ENCODE peak calls at places on chromosome 17, in ten cellular contexts. S is AG10803, T is foreskin keratinocyte, F is retinal pigment epithelial cell, D is BJ, G is fibroblast of villous mesenchyme, M is AG04449, H is cardiac muscle cell, I is heart right ventricle, L is adrenal gland. C is an unnamed sample.

GRCh38 chr17:53191878-53192277 is 630.8 kb upstream of the KIF2B start:
- DNase-seq in S (no peak), T (peak), F (no peak), D (no peak), G (no peak), M (no peak), H (no peak), I (no peak), L (no peak), C (no peak)

GRCh38 chr17:14095202-14095601 is 25.9 kb downstream of the COX10 start:
- DNase-seq in S (no peak), T (no peak), F (no peak), D (no peak), G (no peak), M (no peak), H (no peak), I (no peak), L (no peak), C (no peak)

GRCh38 chr17:78538033-78538776 is 39.0 kb downstream of the DNAH17 start:
- DNase-seq in S (no peak), T (peak), F (no peak), D (no peak), G (no peak), M (no peak), H (peak), I (no peak), L (no peak), C (peak)

GRCh38 chr17:27224526-27225315 is 69.2 kb upstream of the WSB1 start:
- DNase-seq in S (no peak), T (peak), F (no peak), D (no peak), G (peak), M (no peak), H (no peak), I (no peak), L (no peak), C (no peak)

GRCh38 chr17:38867179-38867994 is 2.5 kb upstream of the LASP1 start:
- DNase-seq in S (peak), T (peak), F (no peak), D (no peak), G (peak), M (no peak), H (peak), I (no peak), L (peak), C (no peak)

GRCh38 chr17:39705786-39706348 is 6.0 kb downstream of the ERBB2 start:
- DNase-seq in S (no peak), T (peak), F (no peak), D (no peak), G (no peak), M (no peak), H (no peak), I (peak), L (no peak), C (no peak)

GRCh38 chr17:65783845-65784334 is 222.4 kb upstream of the AXIN2 start:
- DNase-seq in S (peak), T (peak), F (peak), D (peak), G (peak), M (peak), H (peak), I (no peak), L (no peak), C (no peak)

GRCh38 chr17:9646556-9646905 is 1.2 kb downstream of the USP43 start:
- DNase-seq in S (no peak), T (peak), F (no peak), D (no peak), G (no peak), M (no peak), H (no peak), I (no peak), L (no peak), C (no peak)

GRCh38 chr17:1487939-1488825 is 4.3 kb downstream of the MYO1C start:
- DNase-seq in S (peak), T (peak), F (peak), D (peak), G (peak), M (no peak), H (peak), I (peak), L (peak), C (no peak)

GRCh38 chr17:6384481-6384880 is 50.4 kb downstream of the AIPL1 start:
- DNase-seq in S (no peak), T (no peak), F (no peak), D (no peak), G (no peak), M (no peak), H (no peak), I (no peak), L (no peak), C (no peak)

GRCh38 chr17:55466671-55467070 is 44.6 kb downstream of the SMIM36 start:
- DNase-seq in S (no peak), T (no peak), F (peak), D (no peak), G (no peak), M (no peak), H (no peak), I (no peak), L (no peak), C (no peak)

GRCh38 chr17:8019161-8019560 is 16.7 kb downstream of the GUCY2D start:
- DNase-seq in S (no peak), T (peak), F (no peak), D (no peak), G (no peak), M (no peak), H (no peak), I (no peak), L (no peak), C (no peak)

GRCh38 chr17:40536731-40537171 is 28.5 kb downstream of the CCR7 start:
- DNase-seq in S (peak), T (no peak), F (no peak), D (no peak), G (peak), M (no peak), H (peak), I (no peak), L (peak), C (peak)

GRCh38 chr17:81733507-81734404 is 21.7 kb downstream of the SLC25A10 start:
- DNase-seq in S (peak), T (peak), F (no peak), D (no peak), G (peak), M (no peak), H (peak), I (peak), L (peak), C (peak)

GRCh38 chr17:66337866-66338472 is 35.6 kb downstream of the PRKCA start:
- DNase-seq in S (no peak), T (no peak), F (no peak), D (no peak), G (no peak), M (no peak), H (no peak), I (no peak), L (no peak), C (no peak)

GRCh38 chr17:72646176-72646575 is 446.3 kb downstream of the SLC39A11 start:
- DNase-seq in S (no peak), T (no peak), F (no peak), D (no peak), G (no peak), M (no peak), H (no peak), I (no peak), L (no peak), C (no peak)

GRCh38 chr17:77491921-77492445 is 351.2 kb downstream of the SEC14L1 start:
- DNase-seq in S (no peak), T (no peak), F (no peak), D (no peak), G (no peak), M (no peak), H (no peak), I (no peak), L (peak), C (peak)

GRCh38 chr17:66893863-66894262 is 58.9 kb downstream of the CACNG5 start:
- DNase-seq in S (no peak), T (no peak), F (no peak), D (no peak), G (no peak), M (no peak), H (no peak), I (no peak), L (no peak), C (no peak)

GRCh38 chr17:2819921-2820501 is 23.8 kb downstream of the RAP1GAP2 start:
- DNase-seq in S (no peak), T (no peak), F (no peak), D (no peak), G (no peak), M (no peak), H (no peak), I (no peak), L (no peak), C (no peak)
- TF ChIP-seq CTCF in S (no peak), T (no peak), F (no peak), D (no peak), G (no peak), M (no peak), H (no peak), I (no peak), L (no peak), C (no peak)

GRCh38 chr17:69503711-69504110 is 89.2 kb downstream of the MAP2K6 start:
- DNase-seq in S (no peak), T (no peak), F (no peak), D (no peak), G (no peak), M (no peak), H (no peak), I (no peak), L (no peak), C (no peak)

GRCh38 chr17:69502488-69502887 is 88.0 kb downstream of the MAP2K6 start:
- DNase-seq in S (no peak), T (no peak), F (no peak), D (no peak), G (no peak), M (no peak), H (no peak), I (no peak), L (no peak), C (no peak)

GRCh38 chr17:69508814-69509213 is 94.3 kb downstream of the MAP2K6 start:
- DNase-seq in S (no peak), T (no peak), F (no peak), D (no peak), G (no peak), M (no peak), H (no peak), I (no peak), L (no peak), C (no peak)

GRCh38 chr17:69505740-69506139 is 91.2 kb downstream of the MAP2K6 start:
- DNase-seq in S (no peak), T (no peak), F (no peak), D (no peak), G (no peak), M (no peak), H (no peak), I (no peak), L (no peak), C (no peak)

GRCh38 chr17:69506489-69506888 is 92.0 kb downstream of the MAP2K6 start:
- DNase-seq in S (no peak), T (no peak), F (no peak), D (no peak), G (no peak), M (no peak), H (no peak), I (no peak), L (no peak), C (no peak)
- TF ChIP-seq CTCF in S (peak), T (peak), F (peak), D (peak), G (peak), M (peak), H (peak), I (no peak), L (no peak), C (peak)

GRCh38 chr17:64291268-64291851 is 28.3 kb upstream of the TEX2 start:
- DNase-seq in S (no peak), T (no peak), F (no peak), D (no peak), G (no peak), M (no peak), H (no peak), I (no peak), L (no peak), C (no peak)
- TF ChIP-seq CTCF in S (peak), T (peak), F (peak), D (no peak), G (peak), M (peak), H (peak), I (no peak), L (no peak), C (peak)

GRCh38 chr17:79836952-79837887 is 2.0 kb downstream of the CBX4 start:
- DNase-seq in S (peak), T (peak), F (peak), D (no peak), G (peak), M (no peak), H (peak), I (peak), L (peak), C (no peak)
- TF ChIP-seq CTCF in S (peak), T (peak), F (peak), D (peak), G (peak), M (no peak), H (peak), I (peak), L (no peak), C (no peak)

GRCh38 chr17:3335876-3336275 is 37.7 kb upstream of the OR3A1 start:
- DNase-seq in S (no peak), T (peak), F (no peak), D (no peak), G (no peak), M (no peak), H (no peak), I (no peak), L (no peak), C (no peak)
- TF ChIP-seq CTCF in S (no peak), T (peak), F (no peak), D (no peak), G (no peak), M (no peak), H (no peak), I (no peak), L (no peak), C (no peak)

DNA sequence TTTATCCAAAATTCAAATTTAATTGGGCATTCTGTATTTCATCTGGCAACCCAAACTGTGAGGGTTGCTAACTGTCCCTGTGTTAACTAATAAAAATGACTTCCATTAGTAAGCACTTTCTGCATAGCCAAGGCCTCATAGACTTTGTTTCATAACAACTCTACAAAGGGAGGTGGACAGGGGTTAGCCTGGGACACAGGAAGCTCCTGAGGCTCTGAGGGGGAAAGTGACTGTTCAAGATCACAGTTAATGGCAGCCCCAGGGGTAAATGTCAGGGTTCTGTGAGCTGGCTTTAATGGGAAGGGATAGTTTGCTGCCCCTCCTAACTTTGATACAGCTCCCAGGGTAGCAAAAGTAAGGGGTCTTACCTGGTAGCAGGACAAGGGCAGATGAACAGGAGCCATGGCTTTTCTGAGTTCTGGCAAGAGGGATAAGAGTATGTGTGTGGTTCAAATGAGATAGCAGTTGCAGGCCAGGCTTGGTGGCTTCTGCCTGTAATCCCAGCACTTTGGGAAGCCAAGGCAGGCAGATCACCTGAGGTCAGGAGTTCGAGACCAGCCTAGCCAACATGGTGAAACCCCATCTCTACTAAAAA is 2.2 kb downstream of the HEATR9 start:
- DNase-seq in S (peak), T (no peak), F (no peak), D (peak), G (peak), M (no peak), H (peak), I (no peak), L (peak), C (no peak)
- TF ChIP-seq CTCF in S (no peak), T (no peak), F (no peak), D (no peak), G (no peak), M (no peak), H (no peak), I (no peak), L (no peak), C (no peak)

GRCh38 chr17:45718791-45719190 is 65.3 kb upstream of the CRHR1 start:
- DNase-seq in S (no peak), T (no peak), F (no peak), D (peak), G (peak), M (no peak), H (no peak), I (no peak), L (no peak), C (no peak)

GRCh38 chr17:45719335-45720071 is 64.6 kb upstream of the CRHR1 start:
- DNase-seq in S (peak), T (peak), F (peak), D (peak), G (peak), M (peak), H (peak), I (no peak), L (peak), C (no peak)

GRCh38 chr17:45720386-45720785 is 63.7 kb upstream of the CRHR1 start:
- DNase-seq in S (no peak), T (no peak), F (no peak), D (no peak), G (no peak), M (no peak), H (no peak), I (no peak), L (no peak), C (no peak)

DNA sequence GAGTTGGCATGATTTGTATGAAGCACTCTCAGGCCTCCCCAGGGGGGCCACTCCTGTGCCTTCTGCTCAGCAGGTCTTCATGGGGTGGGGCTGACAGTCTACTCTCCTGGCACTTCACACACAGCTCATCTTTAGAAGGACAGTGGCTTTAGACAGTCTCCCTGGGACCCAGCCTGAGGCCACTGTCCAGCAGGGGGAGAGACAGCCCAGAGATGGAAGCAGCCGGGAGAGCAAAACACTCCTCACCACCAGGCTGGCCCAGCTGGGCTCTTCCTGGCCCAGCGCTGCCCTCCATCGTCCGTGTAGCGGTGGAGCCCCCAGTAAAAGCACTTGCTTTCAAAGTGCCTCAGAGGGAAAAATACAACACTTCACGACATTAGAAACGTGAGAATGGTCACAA is 62.0 kb upstream of the CRHR1 start:
- DNase-seq in S (no peak), T (no peak), F (no peak), D (no peak), G (peak), M (no peak), H (peak), I (no peak), L (no peak), C (no peak)
- TF ChIP-seq CTCF in S (peak), T (no peak), F (peak), D (peak), G (peak), M (peak), H (peak), I (peak), L (no peak), C (peak)

GRCh38 chr17:18089613-18090012 is 1.9 kb downstream of the DRG2 start:
- DNase-seq in S (no peak), T (no peak), F (no peak), D (no peak), G (no peak), M (no peak), H (no peak), I (no peak), L (no peak), C (no peak)

GRCh38 chr17:18093616-18094408 is 6.1 kb downstream of the DRG2 start:
- DNase-seq in S (peak), T (peak), F (no peak), D (no peak), G (peak), M (no peak), H (peak), I (peak), L (peak), C (no peak)

GRCh38 chr17:18084256-18084655 is 3.5 kb upstream of the DRG2 start:
- DNase-seq in S (no peak), T (no peak), F (no peak), D (no peak), G (no peak), M (no peak), H (no peak), I (no peak), L (no peak), C (no peak)

DNA sequence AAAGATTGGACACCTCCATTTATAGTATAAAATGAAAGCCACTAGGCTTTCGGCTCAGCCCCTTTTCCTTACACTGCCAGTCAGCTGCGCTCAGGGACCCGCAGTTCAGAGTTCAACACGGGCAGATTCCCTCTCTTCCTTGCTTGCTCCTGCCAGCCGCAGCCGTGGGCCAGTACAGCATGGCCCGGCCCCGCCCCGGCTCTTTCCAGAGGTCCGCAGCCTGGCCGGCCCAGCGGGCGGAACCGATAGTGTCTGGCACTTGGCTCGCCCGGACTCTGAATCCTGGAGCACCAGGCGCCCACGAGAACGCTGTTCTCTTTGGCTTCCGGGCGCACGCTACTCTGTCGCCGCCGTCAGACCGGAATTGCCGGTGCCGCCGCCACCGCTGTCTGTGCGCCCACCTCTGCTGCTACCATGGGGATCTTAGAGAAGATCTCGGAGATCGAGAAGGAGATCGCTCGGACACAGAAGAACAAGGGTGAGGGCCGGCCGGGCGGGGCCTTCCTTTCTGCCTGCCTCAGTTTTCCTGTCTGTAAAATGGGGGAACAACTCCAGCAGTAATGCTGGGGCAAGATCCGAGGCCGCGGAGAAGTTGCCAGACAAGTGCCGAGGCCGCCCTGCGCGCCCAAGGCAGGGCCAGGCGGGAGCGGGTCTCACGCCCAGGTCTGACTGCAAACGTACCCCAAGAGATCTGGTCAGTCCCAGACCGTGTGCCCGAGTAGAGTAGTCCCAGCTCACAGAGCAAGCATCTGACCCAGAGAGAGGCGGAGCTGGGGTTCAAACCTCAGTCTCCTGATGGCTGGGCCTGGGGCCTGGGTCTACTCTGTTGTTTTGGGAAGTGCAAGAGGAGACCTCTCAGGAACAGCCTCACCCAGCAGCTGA is at the start of gene DRG2:
- DNase-seq in S (peak), T (peak), F (peak), D (peak), G (peak), M (peak), H (peak), I (peak), L (peak), C (peak)
- TF ChIP-seq CTCF in S (no peak), T (peak), F (peak), D (peak), G (no peak), M (peak), H (no peak), I (no peak), L (no peak), C (peak)